ENCODE peak calls at places on chromosomes 1 and 21, in seven cellular contexts. F is stimulated activated CD4-positive, alpha-beta T cell treated with anti-CD3 and anti-CD28 coated beads, Interleukin-12 subunit alpha, Interleukin-12 subunit beta, amount 100 ng/mL, for 4 hours; X is activated T-cell treated with anti-CD3 and anti-CD28 coated beads for 48 hours; T is NCI-H524 treated with DMSO at 0.1 percent for 48 hours; D is ovary; N is ACHN; L is NCI-H748 treated with DMSO at 0.1 percent for 48 hours. R is an unnamed sample.

GRCh38 chr1:168110896-168111545 is 25.7 kb downstream of the GPR161 start:
- DNase-seq in X (no peak), D (no peak), N (no peak), L (no peak), T (no peak), F (no peak), R (no peak)

GRCh38 chr1:90826024-90826423 is 108.9 kb upstream of the BARHL2 start:
- DNase-seq in N (no peak), X (no peak), L (no peak), T (no peak), F (no peak), D (no peak), R (no peak)

GRCh38 chr1:112788561-112788960 is 73.4 kb upstream of the PPM1J start:
- DNase-seq in N (no peak), D (no peak), L (no peak), F (no peak), T (no peak), X (no peak), R (no peak)

GRCh38 chr1:31745071-31745897 is 18.9 kb downstream of the ADGRB2 start:
- DNase-seq in D (peak; percentile 85), X (peak; percentile 58), F (peak; percentile 37), L (peak; percentile 2), N (peak; percentile 61), T (no peak), R (peak; percentile 24)

GRCh38 chr1:63928197-63929105 is 154.6 kb downstream of the ROR1 start:
- DNase-seq in L (no peak), N (no peak), X (no peak), T (no peak), D (no peak), F (no peak), R (no peak)

GRCh38 chr1:160206421-160207117 is 1.4 kb downstream of the PEA15 start:
- DNase-seq in T (no peak), N (peak; percentile 92), X (no peak), L (peak; percentile 27), D (no peak), F (no peak), R (no peak)

GRCh38 chr1:37945743-37946702 is 830 bp downstream of the INPP5B start:
- DNase-seq in F (no peak), L (no peak), D (peak; percentile 88), N (peak; percentile 71), X (no peak), T (no peak), R (no peak)

GRCh38 chr1:80961464-80962190 is 839.1 kb upstream of the ADGRL2 start:
- DNase-seq in N (no peak), F (no peak), D (no peak), L (no peak), T (no peak), X (no peak), R (no peak)

GRCh38 chr21:44349416-44349846 is 4.0 kb upstream of the TRPM2 start:
- DNase-seq in N (no peak), X (no peak), F (no peak), L (no peak), D (no peak), T (no peak), R (no peak)

GRCh38 chr21:36093512-36093911 is 23.7 kb downstream of the CBR1 start:
- DNase-seq in T (no peak), N (no peak), L (no peak), X (no peak), F (no peak), D (no peak), R (no peak)

GRCh38 chr21:44063151-44063912 is 43.9 kb upstream of the PWP2 start:
- DNase-seq in L (no peak), X (no peak), D (no peak), N (no peak), F (no peak), T (no peak), R (no peak)

GRCh38 chr1:33583567-33583966 is 111.1 kb downstream of the ZSCAN20 start:
- DNase-seq in N (no peak), D (no peak), T (no peak), X (no peak), F (no peak), L (no peak), R (no peak)

GRCh38 chr1:162111572-162111971 is 42.1 kb downstream of the NOS1AP start:
- DNase-seq in T (no peak), X (no peak), N (no peak), L (no peak), D (no peak), F (no peak), R (no peak)

GRCh38 chr1:85884372-85885035 is 176.3 kb upstream of the ZNHIT6 start:
- DNase-seq in L (no peak), F (no peak), D (no peak), T (no peak), N (no peak), X (no peak), R (no peak)

GRCh38 chr1:55685560-55685959 is 470.4 kb upstream of the USP24 start:
- DNase-seq in N (no peak), D (no peak), X (no peak), T (no peak), L (no peak), F (no peak), R (no peak)

GRCh38 chr1:246513041-246513440 is 6.0 kb upstream of the SMYD3 start:
- DNase-seq in F (no peak), N (no peak), L (no peak), X (no peak), D (no peak), T (no peak), R (no peak)

GRCh38 chr21:44513389-44514217 is 26.4 kb downstream of the KRTAP10-1 start:
- DNase-seq in D (no peak), N (no peak), X (no peak), T (no peak), L (no peak), F (no peak), R (peak; percentile 90)

GRCh38 chr1:17292299-17293198 is 15.4 kb upstream of the PADI4 start:
- DNase-seq in L (no peak), F (no peak), T (no peak), D (no peak), N (no peak), X (no peak), R (no peak)

GRCh38 chr1:237799762-237800474 is 90.8 kb downstream of the ZP4 start:
- DNase-seq in T (peak; percentile 8), X (peak; percentile 32), F (peak; percentile 12), N (peak; percentile 86), L (no peak), D (no peak), R (peak; percentile 58)

GRCh38 chr1:231139659-231140650 is 21.9 kb upstream of the TRIM67 start:
- DNase-seq in L (no peak), X (no peak), F (no peak), D (no peak), T (no peak), N (no peak), R (no peak)

GRCh38 chr1:99737016-99737415 is 29.4 kb downstream of the FRRS1 start:
- DNase-seq in F (no peak), D (no peak), T (peak; percentile 63), X (no peak), L (peak; percentile 20), N (peak; percentile 69), R (peak; percentile 33)

GRCh38 chr1:17551755-17552234 is 12.3 kb downstream of the ARHGEF10L start:
- DNase-seq in L (no peak), F (no peak), D (no peak), X (no peak), N (peak; percentile 45), T (peak; percentile 48), R (peak; percentile 16)

GRCh38 chr1:156146749-156147405 is 6.5 kb upstream of the SEMA4A start:
- DNase-seq in X (no peak), L (no peak), D (peak; percentile 55), F (no peak), T (no peak), N (no peak), R (no peak)

GRCh38 chr1:168121314-168122029 is 15.3 kb downstream of the GPR161 start:
- DNase-seq in L (no peak), F (no peak), T (no peak), X (no peak), D (peak; percentile 95), N (no peak), R (no peak)

GRCh38 chr1:221863635-221864034 is 121.7 kb upstream of the DUSP10 start:
- DNase-seq in T (no peak), N (no peak), L (no peak), D (no peak), X (no peak), F (no peak), R (no peak)

GRCh38 chr21:27831821-27832569 is 865.1 kb upstream of the ADAMTS5 start:
- DNase-seq in T (no peak), D (no peak), N (no peak), L (no peak), X (no peak), F (no peak), R (no peak)

GRCh38 chr1:119136401-119136800 is 4.1 kb downstream of the WARS2 start:
- DNase-seq in T (no peak), N (peak; percentile 41), X (no peak), D (no peak), F (no peak), L (no peak), R (no peak)

GRCh38 chr1:33176362-33176850 is 5.4 kb downstream of the TRIM62 start:
- DNase-seq in N (no peak), F (no peak), T (peak; percentile 85), D (no peak), L (no peak), X (no peak), R (no peak)